ENCODE peak calls at places on chromosomes 4 and X, in six cellular contexts. G, F, A, L, R and E are unnamed samples.

GRCh38 chrX:153333821-153334653 is at the start of gene ZNF275:
- DNase-seq in F (peak), L (peak), G (peak), R (peak), A (peak), E (peak)

GRCh38 chrX:2707334-2707760 is 16.3 kb downstream of the CD99 start:
- DNase-seq in L (peak), R (peak), G (no peak), F (peak), A (peak), E (no peak)

GRCh38 chrX:48569958-48570357 is 4.3 kb upstream of the RBM3 start:
- DNase-seq in R (peak), G (no peak), L (no peak), A (no peak), F (no peak), E (no peak)

GRCh38 chr4:173171098-173171497 is 2.5 kb downstream of the GALNT7 start:
- DNase-seq in R (peak), F (no peak), L (no peak), A (no peak), G (no peak), E (no peak)

GRCh38 chr4:6885953-6886557 is 23.6 kb upstream of the TBC1D14 start:
- DNase-seq in R (peak), A (peak), F (no peak), L (peak), G (peak), E (no peak)

GRCh38 chr4:174177536-174177935 is 105.9 kb downstream of the FBXO8 start:
- DNase-seq in F (no peak), L (no peak), R (no peak), G (no peak), A (no peak), E (no peak)

GRCh38 chr4:143357161-143357845 is 20.6 kb downstream of the GAB1 start:
- DNase-seq in G (no peak), L (no peak), R (no peak), A (no peak), F (no peak), E (no peak)

GRCh38 chr4:114005569-114006442 is 26.4 kb upstream of the ARSJ start:
- DNase-seq in G (no peak), F (no peak), R (peak), A (no peak), L (no peak), E (peak)

GRCh38 chr4:14059006-14059405 is 431.5 kb upstream of the BOD1L1 start:
- DNase-seq in F (no peak), L (no peak), G (no peak), A (no peak), R (peak), E (no peak)

GRCh38 chr4:37389967-37390580 is 145.5 kb downstream of the NWD2 start:
- DNase-seq in G (no peak), A (no peak), L (peak), F (no peak), R (peak), E (peak)

GRCh38 chr4:10140866-10141759 is 24.5 kb upstream of the WDR1 start:
- DNase-seq in F (no peak), A (no peak), R (no peak), L (no peak), G (no peak), E (no peak)
- TF ChIP-seq CTCF in F (no peak), A (no peak), R (no peak), L (no peak), G (no peak), E (no peak)

GRCh38 chr4:153156263-153156662 is 48.0 kb upstream of the TRIM2 start:
- DNase-seq in R (no peak), F (no peak), A (no peak), L (no peak), G (no peak), E (no peak)
- TF ChIP-seq CTCF in R (no peak), F (no peak), A (no peak), L (peak), G (no peak), E (no peak)

GRCh38 chr4:3376266-3376665 is 65.5 kb upstream of the HGFAC start:
- DNase-seq in L (no peak), R (no peak), A (no peak), G (no peak), F (no peak), E (no peak)

GRCh38 chr4:3374011-3374645 is 67.6 kb upstream of the HGFAC start:
- DNase-seq in F (no peak), G (no peak), A (no peak), R (no peak), L (no peak), E (no peak)

GRCh38 chr4:3377557-3377956 is 64.2 kb upstream of the HGFAC start:
- DNase-seq in F (no peak), L (no peak), G (no peak), A (no peak), R (no peak), E (no peak)

GRCh38 chr4:3374667-3375066 is 67.1 kb upstream of the HGFAC start:
- DNase-seq in R (no peak), A (no peak), F (no peak), L (no peak), G (no peak), E (no peak)

GRCh38 chr4:3375688-3376087 is 66.1 kb upstream of the HGFAC start:
- DNase-seq in G (no peak), R (peak), L (no peak), A (no peak), F (peak), E (peak)
- TF ChIP-seq CTCF in G (no peak), R (peak), L (no peak), A (no peak), F (no peak), E (no peak)

GRCh38 chrX:24515447-24515846 is 50.4 kb downstream of the PDK3 start:
- DNase-seq in A (no peak), L (no peak), F (no peak), R (peak), G (no peak), E (peak)
- TF ChIP-seq CTCF in A (peak), L (no peak), F (no peak), R (peak), G (peak), E (peak)